ENCODE peak calls at places on chromosomes 16 and 17, in six cellular contexts. One of them, this sample, is unnamed.

GRCh38 chr16:27229891-27230470 is 26.7 kb downstream of the KDM8 start:
- DNase-seq in A549: no peak
- DNase-seq in GM12878: no peak
- DNase-seq in tibial nerve: no peak
- DNase-seq in transverse colon: no peak
- DNase-seq in stomach: no peak
- DNase-seq in this sample: no peak

GRCh38 chr17:82486186-82487084 is 27.9 kb downstream of the NARF start:
- DNase-seq in stomach: no peak
- DNase-seq in transverse colon: peak; percentile 70
- DNase-seq in GM12878: no peak
- DNase-seq in A549: no peak
- DNase-seq in tibial nerve: no peak
- DNase-seq in this sample: no peak

GRCh38 chr16:69727916-69728270 is 1.5 kb upstream of the NQO1 start:
- DNase-seq in stomach: peak; percentile 85
- DNase-seq in GM12878: no peak
- DNase-seq in A549: no peak
- DNase-seq in transverse colon: no peak
- DNase-seq in tibial nerve: no peak
- DNase-seq in this sample: peak; percentile 40

GRCh38 chr17:33234930-33235685 is 58.0 kb downstream of the ASIC2 start:
- DNase-seq in stomach: peak; percentile 38
- DNase-seq in A549: peak; percentile 79
- DNase-seq in tibial nerve: peak; percentile 15
- DNase-seq in GM12878: no peak
- DNase-seq in transverse colon: peak; percentile 36
- DNase-seq in this sample: peak; percentile 72

GRCh38 chr17:1709971-1710806 is at the start of gene TLCD2:
- DNase-seq in transverse colon: peak; percentile 94
- DNase-seq in stomach: peak; percentile 80
- DNase-seq in tibial nerve: no peak
- DNase-seq in A549: peak; percentile 92
- DNase-seq in GM12878: no peak
- DNase-seq in this sample: peak; percentile 76

GRCh38 chr17:38584350-38584925 is 21.3 kb downstream of the SRCIN1 start:
- DNase-seq in A549: peak; percentile 92
- DNase-seq in tibial nerve: peak; percentile 28
- DNase-seq in GM12878: no peak
- DNase-seq in stomach: peak; percentile 79
- DNase-seq in transverse colon: peak; percentile 73
- DNase-seq in this sample: no peak

GRCh38 chr16:66334856-66335255 is 31.6 kb upstream of the CDH5 start:
- DNase-seq in tibial nerve: no peak
- DNase-seq in stomach: no peak
- DNase-seq in transverse colon: no peak
- DNase-seq in GM12878: no peak
- DNase-seq in A549: no peak
- DNase-seq in this sample: no peak

GRCh38 chr16:83579431-83579830 is 228.3 kb upstream of the HSBP1 start:
- DNase-seq in GM12878: no peak
- DNase-seq in tibial nerve: no peak
- DNase-seq in transverse colon: no peak
- DNase-seq in A549: no peak
- DNase-seq in stomach: no peak
- DNase-seq in this sample: no peak

GRCh38 chr16:15874745-15875314 is 13.6 kb downstream of the CEP20 start:
- DNase-seq in A549: peak; percentile 80
- DNase-seq in tibial nerve: peak; percentile 61
- DNase-seq in stomach: peak; percentile 59
- DNase-seq in transverse colon: peak; percentile 53
- DNase-seq in GM12878: no peak
- DNase-seq in this sample: peak; percentile 56

GRCh38 chr16:67537636-67538591 is 9.3 kb downstream of the RIPOR1 start:
- DNase-seq in tibial nerve: no peak
- DNase-seq in stomach: peak; percentile 58
- DNase-seq in GM12878: no peak
- DNase-seq in A549: no peak
- DNase-seq in transverse colon: peak; percentile 73
- DNase-seq in this sample: peak; percentile 76

GRCh38 chr17:61053469-61053868 is 346.2 kb upstream of the TBX2 start:
- DNase-seq in GM12878: no peak
- DNase-seq in stomach: no peak
- DNase-seq in tibial nerve: no peak
- DNase-seq in A549: no peak
- DNase-seq in transverse colon: no peak
- DNase-seq in this sample: no peak

GRCh38 chr17:74005790-74006189 is 197.7 kb upstream of the RPL38 start:
- DNase-seq in A549: no peak
- DNase-seq in GM12878: no peak
- DNase-seq in stomach: no peak
- DNase-seq in transverse colon: no peak
- DNase-seq in tibial nerve: no peak
- DNase-seq in this sample: no peak

GRCh38 chr17:39196191-39196819 is 1.2 kb downstream of the CACNB1 start:
- DNase-seq in A549: no peak
- DNase-seq in GM12878: no peak
- DNase-seq in tibial nerve: no peak
- DNase-seq in stomach: no peak
- DNase-seq in transverse colon: peak; percentile 24
- DNase-seq in this sample: no peak

GRCh38 chr17:1082579-1082978 is 85.7 kb downstream of the TIMM22 start:
- DNase-seq in transverse colon: no peak
- DNase-seq in A549: no peak
- DNase-seq in tibial nerve: no peak
- DNase-seq in stomach: peak; percentile 80
- DNase-seq in GM12878: no peak
- DNase-seq in this sample: no peak

GRCh38 chr16:59404509-59404908 is 670.4 kb upstream of the GOT2 start:
- DNase-seq in GM12878: no peak
- DNase-seq in transverse colon: no peak
- DNase-seq in stomach: no peak
- DNase-seq in tibial nerve: no peak
- DNase-seq in A549: no peak
- DNase-seq in this sample: no peak

DNA sequence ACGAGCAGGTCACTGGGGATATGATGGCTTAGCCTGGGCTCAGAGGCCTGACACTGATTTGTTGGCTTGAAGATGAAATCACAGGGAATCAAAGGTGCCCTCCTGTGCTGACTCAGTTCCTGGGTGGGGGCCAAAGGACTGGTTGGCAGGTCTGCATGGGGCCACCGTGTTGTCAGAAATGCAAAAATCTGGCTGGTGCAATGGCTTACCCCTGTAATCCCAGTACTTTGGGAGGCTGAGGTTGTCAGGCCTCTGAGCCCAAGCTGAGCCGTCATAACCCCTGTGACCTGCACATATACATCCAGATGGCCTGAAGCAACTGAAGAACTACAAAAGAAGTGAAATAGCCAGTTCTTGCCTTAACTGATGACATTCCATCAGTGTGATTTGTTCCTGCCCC is 314.2 kb downstream of the WWOX start:
- DNase-seq in tibial nerve: no peak
- DNase-seq in transverse colon: no peak
- DNase-seq in stomach: no peak
- DNase-seq in GM12878: no peak
- DNase-seq in A549: no peak
- DNase-seq in this sample: no peak
- TF ChIP-seq EP300 in tibial nerve: no peak
- TF ChIP-seq EP300 in transverse colon: no peak
- TF ChIP-seq EP300 in stomach: no peak
- TF ChIP-seq EP300 in GM12878: no peak
- TF ChIP-seq EP300 in A549: no peak
- TF ChIP-seq EP300 in this sample: no peak

GRCh38 chr17:41679740-41680425 is 8.8 kb upstream of the EIF1 start:
- DNase-seq in A549: no peak
- DNase-seq in tibial nerve: no peak
- DNase-seq in GM12878: no peak
- DNase-seq in stomach: no peak
- DNase-seq in transverse colon: no peak
- DNase-seq in this sample: no peak

GRCh38 chr17:41680426-41681040 is 8.2 kb upstream of the EIF1 start:
- DNase-seq in stomach: no peak
- DNase-seq in A549: no peak
- DNase-seq in GM12878: no peak
- DNase-seq in transverse colon: no peak
- DNase-seq in tibial nerve: no peak
- DNase-seq in this sample: no peak

GRCh38 chr17:41676058-41676419 is 12.6 kb upstream of the EIF1 start:
- DNase-seq in A549: no peak
- DNase-seq in stomach: no peak
- DNase-seq in transverse colon: no peak
- DNase-seq in tibial nerve: no peak
- DNase-seq in GM12878: no peak
- DNase-seq in this sample: no peak

GRCh38 chr17:41678907-41679739 is 9.6 kb upstream of the EIF1 start:
- DNase-seq in transverse colon: no peak
- DNase-seq in stomach: no peak
- DNase-seq in A549: no peak
- DNase-seq in GM12878: peak; percentile 84
- DNase-seq in tibial nerve: no peak
- DNase-seq in this sample: no peak

DNA sequence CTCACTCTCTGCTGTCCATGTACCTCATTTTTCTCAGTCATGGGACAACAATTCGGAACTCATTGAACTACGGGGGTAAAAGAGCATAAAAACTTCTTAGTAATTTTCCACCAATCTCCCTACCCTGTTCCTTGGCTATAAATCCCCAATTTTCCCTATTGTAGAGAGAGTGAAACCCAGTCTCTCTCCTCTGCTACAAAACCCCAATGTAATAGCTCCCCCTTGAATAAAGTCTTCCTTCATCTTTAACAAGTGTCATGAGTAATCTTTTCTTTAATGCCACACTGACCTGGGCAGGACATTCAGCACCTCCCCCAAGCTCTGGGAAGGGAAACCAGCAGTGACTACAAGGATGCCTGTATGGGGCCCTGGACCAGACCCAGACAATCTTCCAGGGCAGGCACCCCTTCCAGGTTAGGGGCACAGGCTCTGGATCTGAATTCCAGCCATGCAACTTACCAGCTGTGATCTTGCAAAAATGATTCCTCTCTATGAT is 10.2 kb upstream of the EIF1 start:
- DNase-seq in GM12878: peak; percentile 45
- DNase-seq in transverse colon: no peak
- DNase-seq in A549: no peak
- DNase-seq in stomach: no peak
- DNase-seq in tibial nerve: no peak
- DNase-seq in this sample: no peak
- TF ChIP-seq POLR2A in GM12878: peak; percentile 87
- TF ChIP-seq POLR2A in transverse colon: no peak
- TF ChIP-seq POLR2A in A549: peak; percentile 47
- TF ChIP-seq POLR2A in stomach: no peak
- TF ChIP-seq POLR2A in tibial nerve: no peak
- TF ChIP-seq POLR2A in this sample: no peak

GRCh38 chr16:55944377-55944802 is 69.2 kb upstream of the CES5A start:
- DNase-seq in tibial nerve: peak; percentile 85
- DNase-seq in stomach: peak; percentile 54
- DNase-seq in A549: peak; percentile 36
- DNase-seq in GM12878: no peak
- DNase-seq in transverse colon: peak; percentile 61
- DNase-seq in this sample: peak; percentile 68

GRCh38 chr16:55943257-55943656 is 68.1 kb upstream of the CES5A start:
- DNase-seq in stomach: no peak
- DNase-seq in A549: no peak
- DNase-seq in tibial nerve: no peak
- DNase-seq in transverse colon: no peak
- DNase-seq in GM12878: no peak
- DNase-seq in this sample: no peak

GRCh38 chr16:55942821-55943220 is 67.6 kb upstream of the CES5A start:
- DNase-seq in A549: no peak
- DNase-seq in transverse colon: no peak
- DNase-seq in GM12878: no peak
- DNase-seq in tibial nerve: no peak
- DNase-seq in stomach: no peak
- DNase-seq in this sample: no peak

GRCh38 chr16:55941552-55941951 is 66.4 kb upstream of the CES5A start:
- DNase-seq in transverse colon: no peak
- DNase-seq in GM12878: no peak
- DNase-seq in stomach: no peak
- DNase-seq in tibial nerve: no peak
- DNase-seq in A549: no peak
- DNase-seq in this sample: no peak
- H3K4me3 ChIP-seq in transverse colon: no peak overlapping the region
- H3K4me3 ChIP-seq in GM12878: no peak overlapping the region
- H3K4me3 ChIP-seq in stomach: no peak overlapping the region
- H3K4me3 ChIP-seq in tibial nerve: no peak overlapping the region
- H3K4me3 ChIP-seq in A549: no peak overlapping the region
- H3K4me3 ChIP-seq in this sample: no peak overlapping the region

GRCh38 chr17:63445571-63446217 is 412 bp downstream of the CYB561 start:
- DNase-seq in tibial nerve: no peak
- DNase-seq in A549: peak; percentile 92
- DNase-seq in stomach: peak; percentile 69
- DNase-seq in transverse colon: peak; percentile 62
- DNase-seq in GM12878: no peak
- DNase-seq in this sample: no peak

GRCh38 chr17:63446981-63447687 is 1.0 kb upstream of the CYB561 start:
- DNase-seq in tibial nerve: peak; percentile 31
- DNase-seq in GM12878: no peak
- DNase-seq in stomach: peak; percentile 65
- DNase-seq in A549: no peak
- DNase-seq in transverse colon: peak; percentile 56
- DNase-seq in this sample: no peak

GRCh38 chr17:63445065-63445464 is 1.0 kb downstream of the CYB561 start:
- DNase-seq in GM12878: no peak
- DNase-seq in tibial nerve: no peak
- DNase-seq in A549: no peak
- DNase-seq in transverse colon: peak; percentile 21
- DNase-seq in stomach: no peak
- DNase-seq in this sample: no peak

GRCh38 chr17:63447688-63448005 is 1.5 kb upstream of the CYB561 start:
- DNase-seq in transverse colon: no peak
- DNase-seq in A549: no peak
- DNase-seq in stomach: peak; percentile 42
- DNase-seq in GM12878: no peak
- DNase-seq in tibial nerve: no peak
- DNase-seq in this sample: no peak

DNA sequence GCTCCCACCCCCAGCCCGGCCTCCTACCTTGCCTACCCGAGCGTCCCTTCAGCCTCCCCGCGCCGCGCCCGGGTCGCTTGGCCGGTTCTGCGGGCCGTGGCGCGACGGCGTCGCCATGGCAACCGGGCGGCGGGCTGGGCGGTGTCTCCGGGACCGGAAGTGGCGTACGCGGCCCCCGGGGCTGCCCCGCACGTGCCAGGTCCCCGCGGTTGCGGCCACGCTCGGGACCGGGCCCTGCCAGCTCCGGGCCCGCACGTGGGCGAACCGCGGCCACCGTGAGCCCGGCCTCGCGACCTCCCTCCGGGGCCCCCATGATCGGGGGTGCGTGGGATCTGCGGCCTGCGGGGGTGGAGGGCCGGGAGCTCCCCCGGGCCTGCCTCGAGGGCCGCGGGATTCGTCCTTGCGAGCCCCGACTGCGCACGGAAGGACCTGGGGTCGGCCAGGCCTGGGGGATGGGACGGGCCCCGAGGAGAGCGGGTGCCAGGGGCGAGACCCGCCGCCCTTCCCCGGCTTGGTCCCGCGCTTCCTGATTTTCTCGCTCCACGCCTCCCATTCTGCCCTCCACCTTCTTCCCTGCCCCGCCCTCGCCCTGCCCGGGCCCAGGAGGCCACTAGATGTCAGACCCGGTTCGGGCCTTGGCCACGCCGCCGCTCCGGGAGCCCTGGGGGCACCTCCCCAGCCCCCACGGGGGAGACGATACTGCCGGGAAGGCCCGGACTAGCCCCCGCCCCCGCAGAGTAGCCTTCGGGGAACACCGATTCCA is at the start of gene CYB561:
- DNase-seq in stomach: peak; percentile 90
- DNase-seq in A549: peak; percentile 92
- DNase-seq in tibial nerve: peak; percentile 54
- DNase-seq in transverse colon: peak; percentile 91
- DNase-seq in GM12878: no peak
- DNase-seq in this sample: peak; percentile 86
- TF ChIP-seq EP300 in stomach: no peak
- TF ChIP-seq EP300 in A549: no peak
- TF ChIP-seq EP300 in tibial nerve: no peak
- TF ChIP-seq EP300 in transverse colon: no peak
- TF ChIP-seq EP300 in GM12878: no peak
- TF ChIP-seq EP300 in this sample: no peak

This sample was measured in ovary.